ENCODE peak calls at places on chromosome 1, in four cellular contexts. V, F, K and U are unnamed samples.

GRCh38 chr1:2170211-2170610 is 24.4 kb downstream of the FAAP20 start:
- DNase-seq in V (no peak), F (no peak), K (no peak), U (no peak)

GRCh38 chr1:228978486-228979324 is 243.4 kb downstream of the RHOU start:
- DNase-seq in V (no peak), F (no peak), K (no peak), U (no peak)

GRCh38 chr1:196209983-196210382 is 398.3 kb downstream of the KCNT2 start:
- DNase-seq in V (no peak), F (no peak), K (no peak), U (no peak)

GRCh38 chr1:206079130-206079529 is 26.2 kb downstream of the RHEX start:
- DNase-seq in V (no peak), F (no peak), K (no peak), U (no peak)

GRCh38 chr1:32759521-32759980 is 57.0 kb upstream of the SYNC start:
- DNase-seq in V (no peak), F (no peak), K (no peak), U (no peak)

GRCh38 chr1:99365545-99365944 is 101.3 kb downstream of the PLPPR4 start:
- DNase-seq in V (no peak), F (no peak), K (no peak), U (no peak)

GRCh38 chr1:41495171-41495948 is 10.9 kb upstream of the EDN2 start:
- DNase-seq in V (peak), F (peak), K (no peak), U (no peak)

GRCh38 chr1:206037521-206037920 is 13.8 kb upstream of the CTSE start:
- DNase-seq in V (no peak), F (no peak), K (no peak), U (no peak)

GRCh38 chr1:179728266-179728665 is 14.8 kb upstream of the FAM163A start:
- DNase-seq in V (no peak), F (no peak), K (no peak), U (no peak)

GRCh38 chr1:117735045-117735992 is 129.5 kb downstream of the TENT5C start:
- DNase-seq in V (no peak), F (no peak), K (no peak), U (peak)

GRCh38 chr1:22652881-22653316 is at the start of gene C1QB:
- DNase-seq in V (no peak), F (no peak), K (no peak), U (no peak)

GRCh38 chr1:7302126-7302525 is 469.0 kb upstream of the VAMP3 start:
- DNase-seq in V (no peak), F (no peak), K (no peak), U (no peak)

GRCh38 chr1:56484695-56485094 is 94.7 kb downstream of the PLPP3 start:
- DNase-seq in V (no peak), F (no peak), K (no peak), U (no peak)

GRCh38 chr1:236064674-236065508 is at the start of gene NID1:
- DNase-seq in V (peak), F (peak), K (peak), U (no peak)

GRCh38 chr1:86325264-86325663 is 70.9 kb downstream of the ODF2L start:
- DNase-seq in V (no peak), F (no peak), K (no peak), U (no peak)

GRCh38 chr1:160539896-160540858 is 17.1 kb upstream of the SLAMF6 start:
- DNase-seq in V (no peak), F (no peak), K (no peak), U (peak)

GRCh38 chr1:21586926-21587601 is 77.8 kb downstream of the ALPL start:
- DNase-seq in V (no peak), F (peak), K (no peak), U (no peak)

GRCh38 chr1:204316164-204316563 is 43.6 kb downstream of the PLEKHA6 start:
- DNase-seq in V (no peak), F (no peak), K (no peak), U (no peak)

GRCh38 chr1:54227091-54227602 is 27.2 kb downstream of the MRPL37 start:
- DNase-seq in V (no peak), F (peak), K (no peak), U (no peak)

GRCh38 chr1:164576311-164577271 is 17.6 kb downstream of the PBX1 start:
- DNase-seq in V (peak), F (no peak), K (no peak), U (no peak)

GRCh38 chr1:232149302-232150201 is 480.4 kb downstream of the SIPA1L2 start:
- DNase-seq in V (no peak), F (peak), K (no peak), U (no peak)

GRCh38 chr1:167707942-167708341 is 13.8 kb upstream of the MPZL1 start:
- DNase-seq in V (no peak), F (no peak), K (no peak), U (no peak)

GRCh38 chr1:53303651-53304515 is 24.0 kb downstream of the LRP8 start:
- DNase-seq in V (no peak), F (no peak), K (no peak), U (no peak)

GRCh38 chr1:81115422-81115821 is 685.3 kb upstream of the ADGRL2 start:
- DNase-seq in V (no peak), F (no peak), K (no peak), U (no peak)

GRCh38 chr1:42258218-42258617 is 76.8 kb downstream of the FOXJ3 start:
- DNase-seq in V (no peak), F (no peak), K (no peak), U (no peak)

GRCh38 chr1:218425647-218426342 is 80.7 kb downstream of the TGFB2 start:
- DNase-seq in V (no peak), F (peak), K (no peak), U (no peak)

GRCh38 chr1:31145581-31146117 is 80.1 kb upstream of the PUM1 start:
- DNase-seq in V (no peak), F (no peak), K (no peak), U (no peak)

GRCh38 chr1:34896612-34897011 is 32.8 kb downstream of the DLGAP3 start:
- DNase-seq in V (no peak), F (no peak), K (no peak), U (no peak)

GRCh38 chr1:202144510-202145324 is at the start of gene ARL8A:
- DNase-seq in V (peak), F (peak), K (no peak), U (peak)

GRCh38 chr1:12473596-12474329 is 144.2 kb downstream of the DHRS3 start:
- DNase-seq in V (no peak), F (no peak), K (no peak), U (peak)

GRCh38 chr1:1290238-1290731 is 10.0 kb downstream of the SCNN1D start:
- DNase-seq in V (peak), F (peak), K (peak), U (peak)

GRCh38 chr1:153400244-153400643 is 9.4 kb upstream of the S100A8 start:
- DNase-seq in V (no peak), F (no peak), K (no peak), U (no peak)